ENCODE peak calls at places on chromosomes 4 and X, in seven cellular contexts. K is upper lobe of left lung; O is GM12878; N is tibial artery; L is effector memory CD4-positive, alpha-beta T cell; D is astrocyte; E is upper lobe of right lung. B is an unnamed sample.

GRCh38 chrX:18871970-18872369 is 111.9 kb downstream of the PHKA2 start:
- DNase-seq in E (no peak), L (no peak), N (no peak), O (no peak), D (no peak), K (no peak), B (peak; percentile 19)

GRCh38 chr4:76640252-76640925 is 205.4 kb downstream of the SHROOM3 start:
- DNase-seq in L (no peak), D (no peak), E (peak; percentile 79), K (no peak), O (no peak), N (no peak), B (no peak)

GRCh38 chr4:153722036-153722435 is 37.8 kb downstream of the RNF175 start:
- DNase-seq in D (no peak), O (no peak), K (no peak), L (no peak), N (no peak), E (no peak), B (no peak)

GRCh38 chr4:99336553-99336952 is 15.4 kb upstream of the ADH1B start:
- DNase-seq in N (no peak), E (no peak), K (no peak), L (no peak), O (no peak), D (no peak), B (no peak)

GRCh38 chrX:76643590-76643989 is 216.1 kb downstream of the MAGEE1 start:
- DNase-seq in K (no peak), L (no peak), D (no peak), N (no peak), E (no peak), O (no peak), B (no peak)

GRCh38 chr4:2790583-2791517 is 2.0 kb upstream of the SH3BP2 start:
- DNase-seq in D (no peak), L (no peak), K (peak; percentile 66), N (peak; percentile 21), O (no peak), E (peak; percentile 66), B (peak; percentile 72)

GRCh38 chrX:16587776-16588175 is 62.2 kb upstream of the S100G start:
- DNase-seq in O (no peak), K (no peak), N (no peak), E (no peak), D (no peak), L (no peak), B (no peak)

GRCh38 chr4:121192500-121192899 is 28.4 kb upstream of the TNIP3 start:
- DNase-seq in E (no peak), D (no peak), N (no peak), K (no peak), O (peak; percentile 39), L (no peak), B (no peak)

GRCh38 chr4:76302856-76303438 is 3.6 kb upstream of the STBD1 start:
- DNase-seq in L (no peak), N (no peak), D (no peak), K (no peak), O (no peak), E (no peak), B (no peak)

GRCh38 chr4:52704133-52704532 is 45.0 kb upstream of the USP46 start:
- DNase-seq in L (no peak), D (no peak), N (no peak), O (no peak), K (no peak), E (no peak), B (no peak)

GRCh38 chr4:153912296-153912695 is 123.4 kb upstream of the SFRP2 start:
- DNase-seq in L (no peak), N (no peak), E (no peak), O (no peak), K (no peak), D (no peak), B (no peak)

GRCh38 chr4:56253631-56254241 is 133.6 kb downstream of the AASDH start:
- DNase-seq in K (no peak), D (no peak), O (no peak), N (no peak), L (no peak), E (no peak), B (no peak)

GRCh38 chr4:40550900-40551546 is 78.6 kb downstream of the RBM47 start:
- DNase-seq in K (no peak), N (no peak), E (no peak), L (no peak), O (peak; percentile 76), D (peak; percentile 34), B (no peak)

GRCh38 chr4:39719804-39720580 is 22.1 kb downstream of the UBE2K start:
- DNase-seq in L (no peak), K (no peak), O (no peak), N (no peak), D (peak; percentile 16), E (no peak), B (no peak)

GRCh38 chrX:40174594-40175415 is 77.0 kb upstream of the BCOR start:
- DNase-seq in O (no peak), L (no peak), E (peak; percentile 76), K (peak; percentile 92), D (peak; percentile 44), N (no peak), B (peak; percentile 74)

GRCh38 chr4:98996056-98996941 is 778 bp downstream of the METAP1 start:
- DNase-seq in K (no peak), D (peak; percentile 10), E (no peak), L (no peak), N (no peak), O (no peak), B (no peak)

GRCh38 chrX:38347136-38347535 is 5.3 kb upstream of the OTC start:
- DNase-seq in L (no peak), K (no peak), E (no peak), D (peak; percentile 72), N (no peak), O (no peak), B (no peak)

GRCh38 chr4:29224911-29225310 is 1495.3 kb upstream of the PCDH7 start:
- DNase-seq in L (no peak), E (no peak), O (no peak), N (no peak), D (no peak), K (no peak), B (no peak)

GRCh38 chrX:24125028-24125612 is 24.4 kb upstream of the ZFX start:
- DNase-seq in O (no peak), L (no peak), D (no peak), N (no peak), E (no peak), K (no peak), B (no peak)

GRCh38 chr4:22743290-22743689 is 50.6 kb downstream of the GBA3 start:
- DNase-seq in D (no peak), N (no peak), E (no peak), K (no peak), O (no peak), L (no peak), B (no peak)

DNA sequence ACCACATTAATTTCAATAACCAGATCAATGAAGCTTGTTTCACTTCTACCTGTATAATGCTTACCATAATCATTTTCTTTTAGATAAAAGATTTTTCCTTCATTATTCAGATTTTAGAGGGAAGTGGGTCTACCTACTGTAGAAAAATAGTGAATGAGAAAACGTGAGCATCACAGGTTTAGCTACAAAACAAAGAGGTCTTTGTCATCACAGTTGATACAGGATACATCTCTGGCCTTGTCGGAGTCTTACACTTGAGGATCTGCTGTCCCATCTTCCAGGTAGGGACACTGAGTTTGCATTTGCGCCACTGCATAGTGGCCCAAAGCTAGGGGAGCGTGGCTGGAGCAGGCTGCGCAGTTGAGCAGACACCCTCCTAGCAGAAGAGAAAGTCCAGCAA is 710 bp downstream of the CLDN24 start:
- DNase-seq in O (no peak), E (no peak), D (no peak), K (no peak), N (no peak), L (no peak), B (no peak)
- H3K27ac ChIP-seq in O (no peak overlapping the region), E (no peak overlapping the region), D (no peak overlapping the region), K (no peak overlapping the region), N (no peak overlapping the region), L (no peak overlapping the region), B (no peak overlapping the region)

DNA sequence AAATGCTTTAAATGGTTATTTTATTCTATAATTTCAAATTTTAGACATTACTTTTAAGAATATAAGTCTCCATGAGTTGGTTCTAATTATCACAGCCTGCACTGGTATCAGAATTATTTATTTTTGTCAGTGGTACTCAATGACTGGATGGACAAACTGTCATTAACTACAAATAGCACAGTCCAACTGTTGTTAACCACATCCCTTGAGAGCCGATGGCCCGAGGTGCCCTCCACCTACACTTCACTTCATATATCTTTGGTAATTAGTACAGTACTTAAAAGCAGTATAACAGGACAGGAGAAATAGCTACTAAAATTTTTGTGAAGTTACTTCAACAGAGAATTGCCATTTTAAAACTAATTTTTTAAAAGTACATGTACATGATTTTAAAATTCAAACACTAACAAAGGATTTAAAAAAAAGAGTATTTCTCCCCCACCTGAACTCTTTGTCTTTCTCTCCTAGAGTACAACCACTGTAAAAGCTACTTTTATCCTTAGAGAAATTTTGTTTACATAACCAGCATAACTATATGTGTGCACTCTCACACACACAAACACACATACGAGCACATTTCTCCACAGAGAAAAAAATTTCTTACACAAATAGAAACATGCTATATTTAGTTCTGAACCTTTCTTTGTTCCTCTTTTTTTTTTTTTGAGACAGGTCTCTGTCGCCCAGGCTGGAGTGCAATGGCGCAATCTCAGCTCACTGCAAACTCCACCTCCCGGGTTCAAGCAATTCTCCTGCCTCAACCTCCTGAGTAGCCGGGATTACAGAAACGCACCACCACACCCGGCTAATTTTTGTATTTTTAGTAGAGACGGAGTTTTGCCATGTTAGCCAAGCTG is 6.5 kb downstream of the TIFA start:
- DNase-seq in O (no peak), K (no peak), E (no peak), D (no peak), N (no peak), L (no peak), B (no peak)
- H3K9me3 ChIP-seq in O (no peaks in the 10 kb centered on the region), K (no peaks in the 10 kb centered on the region), E (no peaks in the 10 kb centered on the region), D (no peaks in the 10 kb centered on the region), N (no peaks in the 10 kb centered on the region), L (no peaks in the 10 kb centered on the region), B (no peaks in the 10 kb centered on the region)

GRCh38 chr4:20044936-20045335 is 206.8 kb upstream of the SLIT2 start:
- DNase-seq in L (no peak), O (no peak), E (no peak), D (no peak), K (no peak), N (no peak), B (no peak)

GRCh38 chr4:20046179-20046578 is 205.5 kb upstream of the SLIT2 start:
- DNase-seq in K (no peak), E (no peak), D (no peak), L (no peak), O (no peak), N (no peak), B (no peak)

GRCh38 chr4:20043992-20044391 is 207.7 kb upstream of the SLIT2 start:
- DNase-seq in N (no peak), D (no peak), O (no peak), L (no peak), E (no peak), K (no peak), B (no peak)

GRCh38 chr4:20042769-20043168 is 208.9 kb upstream of the SLIT2 start:
- DNase-seq in N (no peak), L (no peak), D (no peak), O (no peak), K (no peak), E (no peak), B (no peak)

GRCh38 chr4:20044502-20044911 is 207.2 kb upstream of the SLIT2 start:
- DNase-seq in K (no peak), O (no peak), D (peak; percentile 41), L (no peak), N (no peak), E (no peak), B (no peak)
- H3K27ac ChIP-seq in K (no peak overlapping the region), O (no peak overlapping the region), D (no peak overlapping the region), L (no peak overlapping the region), N (no peak overlapping the region), E (no peak overlapping the region), B (no peak overlapping the region)

GRCh38 chr4:422587-422986 is 76.4 kb downstream of the ZNF721 start:
- DNase-seq in K (no peak), E (no peak), L (no peak), N (no peak), O (no peak), D (no peak), B (no peak)
- H3K9me3 ChIP-seq in K (peaks cover 98% of the 10 kb centered on the region), E (peaks cover 91% of the 10 kb centered on the region), L (peaks cover 62% of the 10 kb centered on the region), N (peaks cover 89% of the 10 kb centered on the region), O (peaks cover 9% of the 10 kb centered on the region), D (peaks cover 48% of the 10 kb centered on the region), B (peaks cover 25% of the 10 kb centered on the region)